ENCODE peak calls at places on chromosomes 3 and 15, in six cellular contexts. D, W, L, T, U and G are unnamed samples.

GRCh38 chr3:127446756-127447155 is 143.8 kb downstream of the TPRA1 start:
- DNase-seq in D (no peak), W (no peak), L (no peak), T (no peak), U (no peak), G (peak; percentile 34)

GRCh38 chr15:68445351-68445750 is 13.4 kb upstream of the ITGA11 start:
- DNase-seq in D (no peak), W (no peak), L (no peak), T (no peak), U (no peak), G (no peak)

GRCh38 chr3:197327701-197328100 is 29.3 kb upstream of the DLG1 start:
- DNase-seq in D (no peak), W (no peak), L (no peak), T (no peak), U (no peak), G (no peak)

GRCh38 chr3:123348-123747 is 73.2 kb upstream of the CHL1 start:
- DNase-seq in D (no peak), W (no peak), L (no peak), T (no peak), U (no peak), G (no peak)

GRCh38 chr3:120506076-120506827 is 55.5 kb upstream of the FSTL1 start:
- DNase-seq in D (no peak), W (no peak), L (no peak), T (no peak), U (no peak), G (no peak)

GRCh38 chr3:53192608-53193007 is 31.6 kb downstream of the PRKCD start:
- DNase-seq in D (no peak), W (no peak), L (no peak), T (no peak), U (no peak), G (peak; percentile 67)

GRCh38 chr3:161409069-161409468 is 37.8 kb upstream of the SPTSSB start:
- DNase-seq in D (no peak), W (peak; percentile 74), L (no peak), T (no peak), U (no peak), G (no peak)

GRCh38 chr3:5233026-5233425 is 45.5 kb downstream of the EDEM1 start:
- DNase-seq in D (no peak), W (no peak), L (no peak), T (no peak), U (no peak), G (no peak)

GRCh38 chr3:149585401-149585726 is 72.5 kb downstream of the WWTR1 start:
- DNase-seq in D (no peak), W (no peak), L (no peak), T (no peak), U (no peak), G (no peak)

GRCh38 chr15:101525087-101525669 is 35.7 kb upstream of the PCSK6 start:
- DNase-seq in D (no peak), W (no peak), L (peak; percentile 20), T (no peak), U (no peak), G (no peak)

GRCh38 chr3:52236424-52236886 is 2.5 kb downstream of the TWF2 start:
- DNase-seq in D (no peak), W (no peak), L (peak; percentile 40), T (no peak), U (no peak), G (no peak)

GRCh38 chr3:141972394-141972793 is 96.0 kb downstream of the ATP1B3 start:
- DNase-seq in D (no peak), W (no peak), L (no peak), T (no peak), U (no peak), G (no peak)

GRCh38 chr15:39888809-39889208 is 31.3 kb downstream of the GPR176 start:
- DNase-seq in D (no peak), W (no peak), L (no peak), T (no peak), U (no peak), G (no peak)

GRCh38 chr3:181554233-181554765 is 157.4 kb upstream of the SOX2 start:
- DNase-seq in D (no peak), W (no peak), L (no peak), T (no peak), U (no peak), G (no peak)

GRCh38 chr3:101646726-101647125 is 30.2 kb downstream of the ZBTB11 start:
- DNase-seq in D (no peak), W (no peak), L (no peak), T (no peak), U (no peak), G (no peak)

GRCh38 chr15:79629687-79630086 is 197.6 kb downstream of the MINAR1 start:
- DNase-seq in D (no peak), W (no peak), L (no peak), T (no peak), U (no peak), G (no peak)

GRCh38 chr15:63350178-63350621 is 31.4 kb downstream of the CA12 start:
- DNase-seq in D (no peak), W (no peak), L (no peak), T (peak; percentile 63), U (no peak), G (peak; percentile 69)

GRCh38 chr3:150303776-150304175 is 104.3 kb upstream of the TSC22D2 start:
- DNase-seq in D (no peak), W (peak; percentile 24), L (no peak), T (no peak), U (no peak), G (no peak)

GRCh38 chr3:156406393-156406792 is 148.5 kb downstream of the SSR3 start:
- DNase-seq in D (no peak), W (peak; percentile 2), L (no peak), T (no peak), U (no peak), G (no peak)

GRCh38 chr3:25457642-25458419 is 29.8 kb downstream of the RARB start:
- DNase-seq in D (no peak), W (no peak), L (no peak), T (no peak), U (no peak), G (no peak)

GRCh38 chr15:87129916-87130315 is 1050.2 kb downstream of the AGBL1 start:
- DNase-seq in D (no peak), W (no peak), L (no peak), T (no peak), U (no peak), G (no peak)

GRCh38 chr3:179651687-179652466 is 963 bp upstream of the USP13 start:
- DNase-seq in D (no peak), W (no peak), L (no peak), T (no peak), U (no peak), G (no peak)

GRCh38 chr15:70976856-70977255 is 84.2 kb downstream of the LRRC49 start:
- DNase-seq in D (no peak), W (no peak), L (no peak), T (no peak), U (no peak), G (no peak)

DNA sequence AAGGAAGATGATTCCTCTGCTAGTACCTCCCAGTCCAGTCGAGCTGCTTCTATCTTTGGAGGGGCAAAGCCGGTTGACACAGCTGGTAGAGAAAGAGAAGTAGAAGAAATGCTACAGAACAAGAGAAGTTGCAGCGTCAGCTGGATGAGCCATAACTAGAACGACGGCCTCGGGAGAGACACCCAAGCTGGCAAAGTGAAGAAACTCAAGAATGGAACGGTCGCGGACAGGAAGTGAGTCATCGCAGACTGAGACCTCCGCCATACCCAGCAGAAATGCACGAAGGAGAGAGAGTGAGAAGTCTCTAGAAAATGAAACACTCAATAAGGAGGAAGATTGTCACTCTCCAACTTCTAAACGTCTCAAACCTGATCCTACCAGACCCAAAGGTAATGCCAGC is 19.0 kb upstream of the PARP14 start:
- DNase-seq in D (no peak), W (no peak), L (no peak), T (no peak), U (no peak), G (peak; percentile 59)
- H3K4me3 ChIP-seq in D (no peak overlapping the region), W (no peak overlapping the region), L (no peak overlapping the region), T (no peak overlapping the region), U (no peak overlapping the region), G (no peak overlapping the region)

DNA sequence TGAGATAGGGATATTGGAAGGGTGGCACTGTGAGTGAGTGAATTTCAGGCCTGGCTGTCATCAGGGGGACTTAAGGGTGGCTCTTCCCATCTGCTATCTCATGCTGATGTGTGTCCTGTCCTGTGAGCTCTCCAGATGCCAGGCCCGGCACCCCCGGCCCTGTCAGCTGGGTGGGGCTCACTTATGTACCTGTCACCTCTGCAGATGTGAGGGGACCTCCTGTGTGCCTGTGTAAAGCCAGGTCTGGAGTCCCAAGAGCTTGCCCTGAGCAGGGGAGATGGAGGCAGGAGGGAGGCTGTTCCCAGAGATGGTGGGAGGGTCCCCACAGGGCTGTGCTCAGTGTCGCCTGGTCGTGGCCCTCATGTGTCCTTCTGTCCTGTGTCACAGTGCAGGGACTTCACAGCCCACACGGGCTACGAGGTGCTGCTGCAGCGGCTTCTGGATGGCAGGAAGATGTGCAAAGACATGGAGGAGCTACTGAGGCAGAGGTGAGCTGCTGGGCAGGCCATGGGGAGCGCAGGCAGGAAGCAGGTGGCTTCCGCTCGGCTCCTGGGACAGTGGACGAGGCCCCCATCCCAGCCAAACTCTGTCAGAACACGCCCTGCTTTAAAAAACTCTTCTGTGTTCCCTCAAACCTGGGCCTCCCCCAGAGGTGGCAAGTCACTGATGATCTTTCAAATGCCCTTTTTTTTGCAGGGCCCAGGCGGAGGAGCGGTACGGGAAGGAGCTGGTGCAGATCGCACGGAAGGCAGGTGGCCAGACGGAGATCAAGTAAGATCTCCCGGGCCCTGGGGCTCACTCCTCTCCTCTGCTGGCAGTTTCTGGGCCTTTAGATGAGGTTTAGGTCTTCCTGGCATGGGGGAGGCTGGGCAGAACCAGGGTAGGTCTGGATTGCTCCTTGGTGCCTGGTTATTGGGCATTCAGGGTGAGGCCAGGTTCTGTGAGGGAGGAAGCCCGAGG is 23.1 kb downstream of the PSTPIP1 start:
- DNase-seq in D (no peak), W (no peak), L (no peak), T (no peak), U (no peak), G (no peak)
- H3K4me1 ChIP-seq in D (peaks cover 100% of the 10 kb centered on the region), W (peaks cover 6% of the 10 kb centered on the region), L (no peaks in the 10 kb centered on the region), T (no peaks in the 10 kb centered on the region), U (peaks cover 4% of the 10 kb centered on the region), G (no peaks in the 10 kb centered on the region)

GRCh38 chr15:67115567-67115966 is 50.2 kb downstream of the SMAD3 start:
- DNase-seq in D (no peak), W (no peak), L (no peak), T (no peak), U (no peak), G (no peak)
- H3K27ac ChIP-seq in D (no peak overlapping the region), W (no peak overlapping the region), L (no peak overlapping the region), T (peak overlapping the region; percentile 58), U (peak overlapping the region; percentile 31), G (peak overlapping the region; percentile 1)

DNA sequence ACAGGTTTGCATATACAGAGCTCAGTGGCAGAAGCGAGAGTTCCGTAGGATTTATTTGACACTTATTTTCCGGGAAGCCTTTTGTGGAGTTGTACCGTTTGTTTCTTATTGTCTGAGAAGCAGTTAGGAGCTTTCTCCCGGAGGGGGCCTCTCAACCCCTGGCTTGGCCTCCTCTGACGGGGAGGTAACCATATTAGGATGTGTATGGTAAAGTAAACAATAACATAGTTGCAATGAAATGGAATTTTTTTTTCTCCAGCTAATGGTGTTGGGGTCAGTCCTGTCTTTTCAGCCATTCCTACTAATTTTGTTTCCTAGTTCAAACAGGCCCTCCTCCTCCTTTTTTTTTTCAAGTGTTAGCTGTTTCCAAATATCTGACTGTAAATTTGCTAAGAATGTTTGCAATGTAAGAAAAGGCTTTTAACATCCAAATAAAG is 338.5 kb downstream of the FOXP1 start:
- DNase-seq in D (no peak), W (peak; percentile 34), L (no peak), T (no peak), U (no peak), G (peak; percentile 65)
- H3K4me3 ChIP-seq in D (no peak overlapping the region), W (peak overlapping the region; percentile 39), L (no peak overlapping the region), T (no peak overlapping the region), U (peak overlapping the region; percentile 10), G (peak overlapping the region; percentile 96)